ENCODE peak calls at places on chromosomes 12 and 14, in five cellular contexts. U is left lung, T is stomach, C is Panc1, A is aorta. S is an unnamed sample.

GRCh38 chr12:54195736-54196347 is 7.1 kb upstream of the SMUG1 start:
- DNase-seq in U (peak), A (no peak), T (no peak), C (no peak), S (peak)

GRCh38 chr14:44317433-44317746 is 189.7 kb downstream of the FSCB start:
- DNase-seq in A (no peak), T (no peak), C (no peak), U (no peak), S (no peak)

GRCh38 chr14:53900499-53900898 is 56.1 kb downstream of the BMP4 start:
- DNase-seq in A (no peak), U (no peak), C (no peak), T (peak), S (peak)

GRCh38 chr14:96135285-96135684 is 69.4 kb upstream of the BDKRB2 start:
- DNase-seq in C (no peak), U (peak), A (no peak), T (peak), S (no peak)

GRCh38 chr12:62750941-62751843 is 183.8 kb downstream of the PPM1H start:
- DNase-seq in C (no peak), U (no peak), A (no peak), T (no peak), S (no peak)

GRCh38 chr12:7374423-7375144 is 69.4 kb downstream of the CD163L1 start:
- DNase-seq in U (peak), A (peak), T (no peak), C (peak), S (peak)

GRCh38 chr12:116376354-116377193 is 99.1 kb upstream of the MED13L start:
- DNase-seq in T (no peak), A (no peak), U (no peak), C (no peak), S (no peak)

GRCh38 chr14:77026166-77026929 is 2.2 kb downstream of the IRF2BPL start:
- DNase-seq in T (peak), C (no peak), A (peak), U (no peak), S (peak)

GRCh38 chr12:112352921-112353320 is 29.3 kb downstream of the HECTD4 start:
- DNase-seq in C (no peak), A (no peak), U (no peak), T (no peak), S (no peak)

GRCh38 chr12:126588586-126589249 is 1523.5 kb downstream of the AACS start:
- DNase-seq in C (no peak), T (no peak), A (no peak), U (no peak), S (no peak)

GRCh38 chr12:67415473-67415872 is 146.3 kb downstream of the CAND1 start:
- DNase-seq in A (no peak), U (no peak), T (no peak), C (no peak), S (no peak)

GRCh38 chr12:60977966-60978365 is 1282.2 kb upstream of the USP15 start:
- DNase-seq in U (no peak), A (no peak), T (no peak), C (no peak), S (no peak)

GRCh38 chr12:114671664-114672476 is 12.1 kb downstream of the TBX3 start:
- DNase-seq in U (no peak), T (no peak), C (no peak), A (no peak), S (no peak)

GRCh38 chr12:59636945-59637656 is 41.3 kb downstream of the SLC16A7 start:
- DNase-seq in C (no peak), T (no peak), A (no peak), U (no peak), S (no peak)

GRCh38 chr14:59254146-59254910 is 65.9 kb downstream of the DAAM1 start:
- DNase-seq in C (no peak), A (peak), U (peak), T (peak), S (peak)

GRCh38 chr14:93142854-93143652 is 27.3 kb upstream of the ITPK1 start:
- DNase-seq in A (no peak), C (no peak), T (no peak), U (no peak), S (no peak)

GRCh38 chr14:36661506-36662257 is at the start of gene PAX9:
- DNase-seq in U (peak), T (peak), A (peak), C (peak), S (peak)

GRCh38 chr14:35401853-35402252 is 2.7 kb downstream of the NFKBIA start:
- DNase-seq in U (no peak), A (peak), T (no peak), C (no peak), S (no peak)

GRCh38 chr12:132199526-132200319 is 55.5 kb downstream of the NOC4L start:
- DNase-seq in C (no peak), A (no peak), T (no peak), U (no peak), S (no peak)

GRCh38 chr14:60642270-60642789 is 6.9 kb downstream of the SIX1 start:
- DNase-seq in C (no peak), U (no peak), T (no peak), A (no peak), S (no peak)

GRCh38 chr12:115508990-115509389 is 768.5 kb downstream of the MED13L start:
- DNase-seq in T (no peak), C (no peak), A (no peak), U (no peak), S (no peak)

GRCh38 chr12:95077341-95077740 is 3.9 kb upstream of the NR2C1 start:
- DNase-seq in U (no peak), C (no peak), T (no peak), A (no peak), S (no peak)

GRCh38 chr12:11727133-11727664 is 77.7 kb downstream of the ETV6 start:
- DNase-seq in C (no peak), T (no peak), A (no peak), U (no peak), S (no peak)

GRCh38 chr14:61749867-61750266 is 12.4 kb upstream of the SNAPC1 start:
- DNase-seq in T (no peak), U (no peak), A (no peak), C (no peak), S (no peak)
- H3K27ac ChIP-seq in T (no peak), U (peak), A (no peak), C (no peak), S (no peak)

GRCh38 chr14:23181946-23182345 is 1.5 kb downstream of the SLC7A8 start:
- DNase-seq in C (no peak), T (no peak), U (no peak), A (no peak), S (no peak)
- H3K27ac ChIP-seq in C (no peak), T (peak), U (no peak), A (no peak), S (peak)

GRCh38 chr14:99176156-99176945 is 95.6 kb downstream of the BCL11B start:
- DNase-seq in T (peak), U (peak), A (no peak), C (no peak), S (no peak)

GRCh38 chr14:99175331-99176155 is 96.5 kb downstream of the BCL11B start:
- DNase-seq in T (peak), A (no peak), C (no peak), U (peak), S (no peak)

GRCh38 chr14:99174920-99175319 is 97.1 kb downstream of the BCL11B start:
- DNase-seq in U (peak), C (no peak), T (peak), A (no peak), S (no peak)

GRCh38 chr14:99177876-99178630 is 93.9 kb downstream of the BCL11B start:
- DNase-seq in A (no peak), T (no peak), U (peak), C (no peak), S (no peak)

DNA sequence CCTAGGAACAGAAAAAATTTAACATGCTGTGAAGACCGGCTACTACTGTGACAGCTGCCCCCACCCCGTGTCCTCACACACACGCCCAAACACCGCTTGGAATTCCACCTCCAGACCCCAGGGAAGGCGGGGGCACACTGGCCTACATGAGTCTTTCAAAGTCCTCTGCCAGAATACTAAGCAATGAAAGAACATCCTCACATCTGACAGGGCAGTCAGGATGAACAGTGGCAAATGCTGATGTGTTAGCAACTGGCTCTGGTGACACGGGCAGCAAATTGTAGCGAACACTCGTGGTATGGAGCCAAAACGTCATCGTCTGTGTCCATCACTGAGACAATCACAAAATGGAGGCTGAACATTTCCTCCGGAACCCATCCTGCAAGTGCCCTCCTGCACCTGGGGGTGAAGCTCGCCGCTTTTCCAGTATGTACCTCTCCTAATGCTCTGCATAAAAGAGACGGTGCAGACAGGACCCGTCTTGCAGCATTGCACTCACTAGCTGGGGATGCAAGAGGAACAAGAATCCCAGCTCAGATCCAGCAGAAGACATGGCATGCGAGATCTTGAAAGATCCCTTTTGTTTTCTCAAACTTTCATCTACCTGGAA is 94.8 kb downstream of the BCL11B start:
- DNase-seq in A (no peak), T (no peak), U (peak), C (no peak), S (no peak)
- H3K27ac ChIP-seq in A (no peak), T (no peak), U (no peak), C (no peak), S (no peak)

DNA sequence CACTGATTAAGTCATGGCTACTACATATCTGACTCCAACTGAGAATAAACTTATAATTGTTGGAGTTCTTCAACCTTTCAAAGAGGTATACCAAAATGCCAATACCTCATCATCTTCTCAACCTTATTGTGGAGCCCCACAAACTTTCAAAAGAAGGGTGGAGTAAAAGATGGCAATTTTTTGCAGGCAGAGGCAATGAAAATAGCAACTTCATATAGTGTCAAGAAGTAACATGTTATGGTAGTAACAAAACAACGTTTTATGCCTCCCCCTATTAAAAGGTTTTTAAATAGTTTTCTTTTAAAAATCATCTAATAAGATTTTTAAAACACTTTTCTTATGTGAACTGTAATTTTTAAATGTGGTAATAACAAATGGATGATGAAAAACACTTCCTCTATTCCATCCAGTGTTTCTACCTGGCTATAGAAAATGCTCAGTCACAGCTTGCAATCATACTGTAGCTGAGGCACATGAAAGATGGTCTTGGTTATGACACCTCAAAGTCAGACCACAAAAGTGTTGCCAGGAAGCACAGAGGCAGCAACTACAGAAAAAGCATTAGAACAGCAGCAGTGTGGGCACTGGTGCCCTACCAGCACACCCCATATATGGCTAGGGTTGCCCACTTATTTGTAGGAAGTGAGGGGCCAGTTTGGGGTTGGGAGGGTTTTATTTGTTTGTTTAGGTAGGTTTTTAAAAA is 7.0 kb downstream of the PPP1R12A start:
- DNase-seq in T (no peak), A (no peak), C (no peak), U (no peak), S (no peak)
- H3K27ac ChIP-seq in T (no peak), A (peak), C (no peak), U (peak), S (no peak)

GRCh38 chr14:67998804-67999203 is 179.2 kb downstream of the RAD51B start:
- DNase-seq in C (no peak), U (no peak), T (no peak), A (no peak), S (no peak)

GRCh38 chr14:67999693-68000384 is 180.3 kb downstream of the RAD51B start:
- DNase-seq in A (no peak), U (no peak), T (no peak), C (peak), S (no peak)

GRCh38 chr14:67996235-67996634 is 176.7 kb downstream of the RAD51B start:
- DNase-seq in C (no peak), T (no peak), U (no peak), A (no peak), S (no peak)

GRCh38 chr14:67999290-67999689 is 179.7 kb downstream of the RAD51B start:
- DNase-seq in U (no peak), T (no peak), A (no peak), C (no peak), S (no peak)

GRCh38 chr14:68000516-68000915 is 180.9 kb downstream of the RAD51B start:
- DNase-seq in C (no peak), A (no peak), T (no peak), U (no peak), S (no peak)
- H3K27ac ChIP-seq in C (peak), A (no peak), T (no peak), U (no peak), S (no peak)

GRCh38 chr14:104450811-104451401 is 128.7 kb upstream of the C14orf180 start:
- DNase-seq in T (no peak), A (no peak), C (no peak), U (no peak), S (no peak)
- H3K27ac ChIP-seq in T (no peak), A (no peak), C (no peak), U (no peak), S (no peak)